ENCODE peak calls at places on chromosomes 1 and 21, in six cellular contexts. One of them, this sample, is unnamed.

GRCh38 chr21:44793269-44794030 is 8.2 kb downstream of the UBE2G2 start:
- DNase-seq in brain microvascular endothelial cell: peak; percentile 39
- DNase-seq in endodermal cell: peak; percentile 80
- DNase-seq in CD4-positive, alpha-beta T cell: peak; percentile 46
- DNase-seq in mammary epithelial cell: peak; percentile 51
- DNase-seq in OCI-LY7: peak; percentile 52
- DNase-seq in this sample: peak; percentile 54

GRCh38 chr1:156744344-156744743 is 3.5 kb upstream of the MRPL24 start:
- DNase-seq in brain microvascular endothelial cell: no peak
- DNase-seq in endodermal cell: no peak
- DNase-seq in CD4-positive, alpha-beta T cell: no peak
- DNase-seq in mammary epithelial cell: no peak
- DNase-seq in OCI-LY7: no peak
- DNase-seq in this sample: no peak

GRCh38 chr1:7558481-7558880 is 212.6 kb upstream of the VAMP3 start:
- DNase-seq in brain microvascular endothelial cell: no peak
- DNase-seq in endodermal cell: no peak
- DNase-seq in CD4-positive, alpha-beta T cell: no peak
- DNase-seq in mammary epithelial cell: no peak
- DNase-seq in OCI-LY7: no peak
- DNase-seq in this sample: no peak

GRCh38 chr1:243447844-243448243 is 192.0 kb downstream of the SDCCAG8 start:
- DNase-seq in brain microvascular endothelial cell: no peak
- DNase-seq in endodermal cell: no peak
- DNase-seq in CD4-positive, alpha-beta T cell: no peak
- DNase-seq in mammary epithelial cell: no peak
- DNase-seq in OCI-LY7: no peak
- DNase-seq in this sample: peak; percentile 13

GRCh38 chr21:45580181-45580575 is 37.9 kb upstream of the SLC19A1 start:
- DNase-seq in brain microvascular endothelial cell: no peak
- DNase-seq in endodermal cell: peak; percentile 41
- DNase-seq in CD4-positive, alpha-beta T cell: no peak
- DNase-seq in mammary epithelial cell: no peak
- DNase-seq in OCI-LY7: no peak
- DNase-seq in this sample: no peak

GRCh38 chr1:82775402-82776000 is 974.8 kb downstream of the ADGRL2 start:
- DNase-seq in brain microvascular endothelial cell: peak; percentile 18
- DNase-seq in endodermal cell: peak; percentile 88
- DNase-seq in CD4-positive, alpha-beta T cell: no peak
- DNase-seq in mammary epithelial cell: peak; percentile 3
- DNase-seq in OCI-LY7: peak; percentile 33
- DNase-seq in this sample: peak; percentile 26

GRCh38 chr21:28358702-28359101 is 634.0 kb downstream of the LTN1 start:
- DNase-seq in brain microvascular endothelial cell: no peak
- DNase-seq in endodermal cell: no peak
- DNase-seq in CD4-positive, alpha-beta T cell: no peak
- DNase-seq in mammary epithelial cell: no peak
- DNase-seq in OCI-LY7: no peak
- DNase-seq in this sample: no peak

GRCh38 chr1:175419684-175420490 is 227.3 kb upstream of the KIAA0040 start:
- DNase-seq in brain microvascular endothelial cell: no peak
- DNase-seq in endodermal cell: no peak
- DNase-seq in CD4-positive, alpha-beta T cell: no peak
- DNase-seq in mammary epithelial cell: peak; percentile 2
- DNase-seq in OCI-LY7: no peak
- DNase-seq in this sample: peak; percentile 10

GRCh38 chr1:95018602-95019369 is 54.0 kb downstream of the ALG14 start:
- DNase-seq in brain microvascular endothelial cell: no peak
- DNase-seq in endodermal cell: no peak
- DNase-seq in CD4-positive, alpha-beta T cell: no peak
- DNase-seq in mammary epithelial cell: peak; percentile 83
- DNase-seq in OCI-LY7: no peak
- DNase-seq in this sample: peak; percentile 80

GRCh38 chr1:220306339-220306738 is 34.1 kb upstream of the RAB3GAP2 start:
- DNase-seq in brain microvascular endothelial cell: no peak
- DNase-seq in endodermal cell: no peak
- DNase-seq in CD4-positive, alpha-beta T cell: no peak
- DNase-seq in mammary epithelial cell: no peak
- DNase-seq in OCI-LY7: no peak
- DNase-seq in this sample: no peak

GRCh38 chr1:167548059-167548932 is 5.3 kb downstream of the CREG1 start:
- DNase-seq in brain microvascular endothelial cell: peak; percentile 39
- DNase-seq in endodermal cell: no peak
- DNase-seq in CD4-positive, alpha-beta T cell: no peak
- DNase-seq in mammary epithelial cell: peak; percentile 69
- DNase-seq in OCI-LY7: no peak
- DNase-seq in this sample: peak; percentile 70

GRCh38 chr1:234206651-234207284 is 166.5 kb upstream of the COA6 start:
- DNase-seq in brain microvascular endothelial cell: peak; percentile 24
- DNase-seq in endodermal cell: no peak
- DNase-seq in CD4-positive, alpha-beta T cell: no peak
- DNase-seq in mammary epithelial cell: peak; percentile 91
- DNase-seq in OCI-LY7: no peak
- DNase-seq in this sample: peak; percentile 85

GRCh38 chr1:164559342-164560070 is 522 bp downstream of the PBX1 start:
- DNase-seq in brain microvascular endothelial cell: no peak
- DNase-seq in endodermal cell: peak; percentile 79
- DNase-seq in CD4-positive, alpha-beta T cell: no peak
- DNase-seq in mammary epithelial cell: peak; percentile 30
- DNase-seq in OCI-LY7: no peak
- DNase-seq in this sample: peak; percentile 26

GRCh38 chr1:5980314-5981008 is 11.8 kb downstream of the NPHP4 start:
- DNase-seq in brain microvascular endothelial cell: peak; percentile 21
- DNase-seq in endodermal cell: peak; percentile 96
- DNase-seq in CD4-positive, alpha-beta T cell: no peak
- DNase-seq in mammary epithelial cell: no peak
- DNase-seq in OCI-LY7: peak; percentile 29
- DNase-seq in this sample: no peak

GRCh38 chr1:16903458-16903796 is 7.6 kb downstream of the RNU1-2 start:
- DNase-seq in brain microvascular endothelial cell: no peak
- DNase-seq in endodermal cell: no peak
- DNase-seq in CD4-positive, alpha-beta T cell: no peak
- DNase-seq in mammary epithelial cell: no peak
- DNase-seq in OCI-LY7: peak; percentile 32
- DNase-seq in this sample: no peak

GRCh38 chr21:35350965-35351364 is 301.9 kb upstream of the RUNX1 start:
- DNase-seq in brain microvascular endothelial cell: no peak
- DNase-seq in endodermal cell: no peak
- DNase-seq in CD4-positive, alpha-beta T cell: no peak
- DNase-seq in mammary epithelial cell: peak; percentile 42
- DNase-seq in OCI-LY7: no peak
- DNase-seq in this sample: peak; percentile 79

DNA sequence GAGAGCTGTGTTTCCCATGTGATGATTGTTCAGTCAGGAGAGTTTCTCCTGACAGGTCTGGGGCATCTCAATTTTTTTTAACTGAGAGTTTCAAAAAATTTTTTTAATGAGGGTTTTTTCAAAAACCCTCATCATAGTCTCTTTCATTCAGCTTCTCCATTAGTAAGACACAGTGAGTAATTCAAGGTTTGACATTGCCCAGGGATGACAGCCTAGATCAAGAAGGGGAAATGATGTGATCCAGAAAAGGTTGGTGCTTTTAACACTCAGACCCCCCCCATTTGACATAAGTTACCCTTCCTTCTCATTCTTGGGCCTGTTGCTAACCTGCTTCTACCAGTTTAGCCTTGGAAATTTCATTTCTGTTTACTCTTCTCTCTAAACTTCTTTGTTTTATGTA is 189.4 kb upstream of the HOOK1 start:
- DNase-seq in brain microvascular endothelial cell: no peak
- DNase-seq in endodermal cell: no peak
- DNase-seq in CD4-positive, alpha-beta T cell: no peak
- DNase-seq in mammary epithelial cell: no peak
- DNase-seq in OCI-LY7: no peak
- DNase-seq in this sample: no peak
- TF ChIP-seq CTCF in brain microvascular endothelial cell: no peak
- TF ChIP-seq CTCF in endodermal cell: no peak
- TF ChIP-seq CTCF in CD4-positive, alpha-beta T cell: no peak
- TF ChIP-seq CTCF in mammary epithelial cell: no peak
- TF ChIP-seq CTCF in OCI-LY7: no peak
- TF ChIP-seq CTCF in this sample: no peak

GRCh38 chr1:71792264-71792663 is 490.1 kb downstream of the NEGR1 start:
- DNase-seq in brain microvascular endothelial cell: no peak
- DNase-seq in endodermal cell: no peak
- DNase-seq in CD4-positive, alpha-beta T cell: no peak
- DNase-seq in mammary epithelial cell: no peak
- DNase-seq in OCI-LY7: no peak
- DNase-seq in this sample: no peak

GRCh38 chr1:71796044-71796443 is 486.3 kb downstream of the NEGR1 start:
- DNase-seq in brain microvascular endothelial cell: no peak
- DNase-seq in endodermal cell: no peak
- DNase-seq in CD4-positive, alpha-beta T cell: no peak
- DNase-seq in mammary epithelial cell: peak; percentile 12
- DNase-seq in OCI-LY7: no peak
- DNase-seq in this sample: peak; percentile 34
- TF ChIP-seq CTCF in brain microvascular endothelial cell: no peak
- TF ChIP-seq CTCF in endodermal cell: peak; percentile 33
- TF ChIP-seq CTCF in CD4-positive, alpha-beta T cell: no peak
- TF ChIP-seq CTCF in mammary epithelial cell: no peak
- TF ChIP-seq CTCF in OCI-LY7: no peak
- TF ChIP-seq CTCF in this sample: peak; percentile 7

GRCh38 chr1:87787551-87787950 is 458.9 kb downstream of the LMO4 start:
- DNase-seq in brain microvascular endothelial cell: peak; percentile 11
- DNase-seq in endodermal cell: peak; percentile 59
- DNase-seq in CD4-positive, alpha-beta T cell: no peak
- DNase-seq in mammary epithelial cell: peak; percentile 18
- DNase-seq in OCI-LY7: no peak
- DNase-seq in this sample: peak; percentile 25
- TF ChIP-seq CTCF in brain microvascular endothelial cell: peak; percentile 16
- TF ChIP-seq CTCF in endodermal cell: peak; percentile 37
- TF ChIP-seq CTCF in CD4-positive, alpha-beta T cell: no peak
- TF ChIP-seq CTCF in mammary epithelial cell: no peak
- TF ChIP-seq CTCF in OCI-LY7: no peak
- TF ChIP-seq CTCF in this sample: no peak

DNA sequence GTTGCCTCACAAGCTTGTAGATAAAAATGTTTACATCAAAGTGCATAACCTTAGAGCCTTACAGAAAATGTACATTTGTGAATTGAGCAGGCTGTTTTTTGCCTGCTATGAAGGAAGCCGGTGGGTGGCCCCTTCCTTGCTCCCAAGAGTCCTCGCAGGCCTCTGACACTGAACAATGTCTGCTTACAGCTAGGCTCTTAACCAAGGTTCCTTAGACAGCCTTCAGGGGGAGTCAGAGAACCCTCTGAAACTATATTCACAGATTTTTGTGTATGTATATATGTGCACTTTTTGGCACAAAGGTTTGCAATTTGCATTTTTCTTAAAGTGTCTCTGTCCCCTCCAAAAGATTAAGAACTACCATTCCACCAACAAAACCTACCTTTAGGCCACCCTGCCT is 282.6 kb downstream of the BARHL2 start:
- DNase-seq in brain microvascular endothelial cell: no peak
- DNase-seq in endodermal cell: peak; percentile 55
- DNase-seq in CD4-positive, alpha-beta T cell: no peak
- DNase-seq in mammary epithelial cell: no peak
- DNase-seq in OCI-LY7: peak; percentile 6
- DNase-seq in this sample: peak; percentile 7
- TF ChIP-seq CTCF in brain microvascular endothelial cell: peak; percentile 59
- TF ChIP-seq CTCF in endodermal cell: peak; percentile 75
- TF ChIP-seq CTCF in CD4-positive, alpha-beta T cell: no peak
- TF ChIP-seq CTCF in mammary epithelial cell: no peak
- TF ChIP-seq CTCF in OCI-LY7: peak; percentile 51
- TF ChIP-seq CTCF in this sample: peak; percentile 28

GRCh38 chr1:25998075-25998761 is 355 bp upstream of the PAFAH2 start:
- DNase-seq in brain microvascular endothelial cell: peak; percentile 98
- DNase-seq in endodermal cell: peak; percentile 98
- DNase-seq in CD4-positive, alpha-beta T cell: peak; percentile 97
- DNase-seq in mammary epithelial cell: peak; percentile 99
- DNase-seq in OCI-LY7: peak; percentile 100
- DNase-seq in this sample: peak; percentile 98
- TF ChIP-seq CTCF in brain microvascular endothelial cell: peak; percentile 99
- TF ChIP-seq CTCF in endodermal cell: peak; percentile 98
- TF ChIP-seq CTCF in CD4-positive, alpha-beta T cell: peak; percentile 90
- TF ChIP-seq CTCF in mammary epithelial cell: peak; percentile 97
- TF ChIP-seq CTCF in OCI-LY7: peak; percentile 93
- TF ChIP-seq CTCF in this sample: peak; percentile 98

DNA sequence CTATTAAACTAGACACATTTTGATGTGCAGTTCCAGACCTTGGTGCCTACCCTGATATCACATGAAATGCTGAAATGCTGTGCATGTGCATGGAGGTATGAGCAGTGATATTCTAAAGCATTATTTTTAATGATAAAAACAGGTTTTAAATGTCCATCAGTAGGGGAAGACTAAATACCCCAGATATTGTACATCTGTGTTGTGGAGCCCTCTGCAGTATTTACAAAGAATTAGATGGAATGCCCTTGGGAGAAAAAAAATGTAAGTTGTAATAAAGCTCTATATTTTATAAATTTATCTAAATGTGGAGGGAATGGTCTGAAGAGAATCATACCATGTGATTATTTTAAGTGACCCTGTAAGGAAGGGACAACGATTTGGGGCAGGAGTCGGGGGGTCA is 39.1 kb upstream of the IGSF5 start:
- DNase-seq in brain microvascular endothelial cell: no peak
- DNase-seq in endodermal cell: no peak
- DNase-seq in CD4-positive, alpha-beta T cell: no peak
- DNase-seq in mammary epithelial cell: no peak
- DNase-seq in OCI-LY7: no peak
- DNase-seq in this sample: peak; percentile 2
- TF ChIP-seq CTCF in brain microvascular endothelial cell: no peak
- TF ChIP-seq CTCF in endodermal cell: no peak
- TF ChIP-seq CTCF in CD4-positive, alpha-beta T cell: no peak
- TF ChIP-seq CTCF in mammary epithelial cell: no peak
- TF ChIP-seq CTCF in OCI-LY7: no peak
- TF ChIP-seq CTCF in this sample: no peak

GRCh38 chr1:23394176-23394575 is 24.5 kb upstream of the ZNF436 start:
- DNase-seq in brain microvascular endothelial cell: peak; percentile 76
- DNase-seq in endodermal cell: no peak
- DNase-seq in CD4-positive, alpha-beta T cell: no peak
- DNase-seq in mammary epithelial cell: no peak
- DNase-seq in OCI-LY7: no peak
- DNase-seq in this sample: peak; percentile 44

GRCh38 chr1:23393706-23394105 is 24.1 kb upstream of the ZNF436 start:
- DNase-seq in brain microvascular endothelial cell: peak; percentile 56
- DNase-seq in endodermal cell: peak; percentile 47
- DNase-seq in CD4-positive, alpha-beta T cell: no peak
- DNase-seq in mammary epithelial cell: no peak
- DNase-seq in OCI-LY7: no peak
- DNase-seq in this sample: no peak

GRCh38 chr1:23395162-23395724 is 25.6 kb upstream of the ZNF436 start:
- DNase-seq in brain microvascular endothelial cell: no peak
- DNase-seq in endodermal cell: peak; percentile 78
- DNase-seq in CD4-positive, alpha-beta T cell: no peak
- DNase-seq in mammary epithelial cell: no peak
- DNase-seq in OCI-LY7: no peak
- DNase-seq in this sample: no peak

GRCh38 chr1:23395849-23396248 is 26.2 kb upstream of the ZNF436 start:
- DNase-seq in brain microvascular endothelial cell: no peak
- DNase-seq in endodermal cell: no peak
- DNase-seq in CD4-positive, alpha-beta T cell: no peak
- DNase-seq in mammary epithelial cell: peak; percentile 55
- DNase-seq in OCI-LY7: no peak
- DNase-seq in this sample: peak; percentile 36

GRCh38 chr1:23394664-23395063 is 25.0 kb upstream of the ZNF436 start:
- DNase-seq in brain microvascular endothelial cell: peak; percentile 47
- DNase-seq in endodermal cell: peak; percentile 84
- DNase-seq in CD4-positive, alpha-beta T cell: no peak
- DNase-seq in mammary epithelial cell: no peak
- DNase-seq in OCI-LY7: no peak
- DNase-seq in this sample: no peak
- TF ChIP-seq CTCF in brain microvascular endothelial cell: peak; percentile 27
- TF ChIP-seq CTCF in endodermal cell: peak; percentile 25
- TF ChIP-seq CTCF in CD4-positive, alpha-beta T cell: no peak
- TF ChIP-seq CTCF in mammary epithelial cell: no peak
- TF ChIP-seq CTCF in OCI-LY7: no peak
- TF ChIP-seq CTCF in this sample: no peak